ENCODE peak calls at places on chromosomes 2 and 18, in five cellular contexts. H is GM04504, Y is GM12865, A is KG1, P is SW 1271. W is an unnamed sample.
A peak's percentile ranks its signal among the peaks of the same experiment; 100 is the strongest.

GRCh38 chr2:70686577-70687460 is 81.2 kb downstream of the ADD2 start:
- DNase-seq in H (peak; percentile 67), Y (peak; percentile 41), A (no peak), P (no peak), W (peak; percentile 50)

GRCh38 chr2:43131051-43131889 is 95.1 kb downstream of the ZFP36L2 start:
- DNase-seq in H (peak; percentile 66), Y (peak; percentile 81), A (peak; percentile 88), P (peak; percentile 42), W (peak; percentile 88)

GRCh38 chr18:30970201-30970816 is 72.2 kb downstream of the DSC3 start:
- DNase-seq in H (no peak), Y (peak; percentile 43), A (peak; percentile 20), P (peak; percentile 43), W (peak; percentile 62)

GRCh38 chr2:127721311-127721977 is 20.1 kb downstream of the SFT2D3 start:
- DNase-seq in H (peak; percentile 37), Y (no peak), A (no peak), P (no peak), W (peak; percentile 51)

GRCh38 chr2:15800489-15801329 is 139.6 kb upstream of the MYCN start:
- DNase-seq in H (no peak), Y (no peak), A (no peak), P (no peak), W (peak; percentile 19)

GRCh38 chr2:217868911-217869334 is 133.9 kb downstream of the TNS1 start:
- DNase-seq in H (peak; percentile 54), Y (no peak), A (no peak), P (no peak), W (no peak)

GRCh38 chr2:46855805-46856204 is 59.8 kb downstream of the MCFD2 start:
- DNase-seq in H (no peak), Y (no peak), A (no peak), P (peak; percentile 61), W (no peak)

GRCh38 chr18:48536516-48536915 is 2.3 kb upstream of the CTIF start:
- DNase-seq in H (no peak), Y (no peak), A (no peak), P (no peak), W (no peak)

GRCh38 chr18:25974630-25975077 is 115.8 kb downstream of the SS18 start:
- DNase-seq in H (no peak), Y (peak; percentile 33), A (no peak), P (peak; percentile 30), W (peak; percentile 9)

GRCh38 chr2:133676392-133677130 is 108.3 kb upstream of the NCKAP5 start:
- DNase-seq in H (no peak), Y (no peak), A (no peak), P (no peak), W (peak; percentile 63)

GRCh38 chr18:59460060-59460395 is 101.0 kb upstream of the LMAN1 start:
- DNase-seq in H (peak; percentile 19), Y (no peak), A (no peak), P (no peak), W (peak; percentile 43)

GRCh38 chr2:66201242-66201641 is 233.7 kb upstream of the MEIS1 start:
- DNase-seq in H (no peak), Y (no peak), A (no peak), P (no peak), W (no peak)

GRCh38 chr2:175001546-175001945 is 3.6 kb downstream of the CHN1 start:
- DNase-seq in H (no peak), Y (no peak), A (no peak), P (no peak), W (no peak)

GRCh38 chr2:201149064-201149820 is 33.3 kb downstream of the CFLAR start:
- DNase-seq in H (peak; percentile 68), Y (no peak), A (no peak), P (peak; percentile 86), W (peak; percentile 98)

GRCh38 chr18:45212186-45213039 is 402.9 kb upstream of the SLC14A2 start:
- DNase-seq in H (peak; percentile 58), Y (peak; percentile 91), A (peak; percentile 66), P (peak; percentile 23), W (peak; percentile 90)

GRCh38 chr2:206971805-206972204 is 32.5 kb downstream of the CPO start:
- DNase-seq in H (peak; percentile 61), Y (no peak), A (no peak), P (no peak), W (peak; percentile 69)

GRCh38 chr18:21100141-21100540 is 11.5 kb downstream of the ROCK1 start:
- DNase-seq in H (no peak), Y (no peak), A (no peak), P (no peak), W (peak; percentile 28)

GRCh38 chr2:207876834-207877535 is 107.3 kb upstream of the FZD5 start:
- DNase-seq in H (no peak), Y (no peak), A (no peak), P (no peak), W (no peak)

GRCh38 chr2:106104332-106105062 is 89.6 kb downstream of the UXS1 start:
- DNase-seq in H (peak; percentile 22), Y (peak; percentile 77), A (peak; percentile 71), P (peak; percentile 65), W (peak; percentile 77)

GRCh38 chr2:148901142-148901541 is 26.1 kb downstream of the KIF5C start:
- DNase-seq in H (no peak), Y (no peak), A (no peak), P (no peak), W (no peak)

GRCh38 chr2:85709385-85709784 is 15.2 kb downstream of the GNLY start:
- DNase-seq in H (no peak), Y (no peak), A (no peak), P (no peak), W (peak; percentile 54)

GRCh38 chr2:235291464-235291863 is 202.4 kb upstream of the AGAP1 start:
- DNase-seq in H (no peak), Y (no peak), A (no peak), P (no peak), W (no peak)

GRCh38 chr18:76134631-76135030 is 360.4 kb downstream of the ZNF516 start:
- DNase-seq in H (no peak), Y (no peak), A (peak; percentile 9), P (no peak), W (no peak)

GRCh38 chr2:226837787-226838603 is 2.1 kb downstream of the RHBDD1 start:
- DNase-seq in H (no peak), Y (no peak), A (no peak), P (no peak), W (no peak)

GRCh38 chr2:43050866-43051265 is 175.5 kb downstream of the ZFP36L2 start:
- DNase-seq in H (no peak), Y (no peak), A (no peak), P (no peak), W (no peak)

GRCh38 chr2:113122364-113122763 is 5.0 kb upstream of the IL1RN start:
- DNase-seq in H (no peak), Y (no peak), A (no peak), P (no peak), W (no peak)

GRCh38 chr2:215528555-215528954 is 92.7 kb upstream of the FN1 start:
- DNase-seq in H (peak; percentile 87), Y (no peak), A (no peak), P (peak; percentile 39), W (peak; percentile 92)

GRCh38 chr2:168639501-168639900 is 162.9 kb upstream of the NOSTRIN start:
- DNase-seq in H (no peak), Y (no peak), A (no peak), P (no peak), W (peak; percentile 92)

GRCh38 chr2:60215295-60215990 is 338.0 kb downstream of the BCL11A start:
- DNase-seq in H (no peak), Y (no peak), A (no peak), P (no peak), W (no peak)

GRCh38 chr2:170842785-170843184 is 26.1 kb downstream of the GAD1 start:
- DNase-seq in H (peak; percentile 33), Y (no peak), A (no peak), P (no peak), W (no peak)

GRCh38 chr2:56168163-56168562 is 15.6 kb upstream of the CCDC85A start:
- DNase-seq in H (no peak), Y (no peak), A (no peak), P (no peak), W (peak; percentile 50)

GRCh38 chr2:65017335-65017734 is 28.1 kb downstream of the SLC1A4 start:
- DNase-seq in H (no peak), Y (no peak), A (peak; percentile 69), P (no peak), W (peak; percentile 20)

GRCh38 chr2:235668782-235669181 is 174.9 kb downstream of the AGAP1 start:
- DNase-seq in H (no peak), Y (no peak), A (no peak), P (no peak), W (no peak)

GRCh38 chr2:42007596-42007995 is 40.2 kb upstream of the PKDCC start:
- DNase-seq in H (no peak), Y (no peak), A (no peak), P (no peak), W (no peak)

GRCh38 chr2:181953773-181954537 is 31.7 kb upstream of the PPP1R1C start:
- DNase-seq in H (no peak), Y (peak; percentile 75), A (peak; percentile 72), P (peak; percentile 76), W (peak; percentile 84)

GRCh38 chr18:61743775-61744531 is 148.9 kb downstream of the RNF152 start:
- DNase-seq in H (no peak), Y (no peak), A (no peak), P (no peak), W (peak; percentile 73)

GRCh38 chr18:33804258-33804657 is 226.2 kb downstream of the ASXL3 start:
- DNase-seq in H (no peak), Y (no peak), A (no peak), P (no peak), W (peak; percentile 73)

GRCh38 chr2:235244497-235245215 is 249.2 kb upstream of the AGAP1 start:
- DNase-seq in H (peak; percentile 49), Y (no peak), A (no peak), P (no peak), W (no peak)

W was measured in choroid plexus epithelial cell.